ENCODE peak calls at places on chromosomes 2 and 18, in four cellular contexts. F, R, S and K are unnamed samples.

GRCh38 chr2:237085261-237086221 is at the start of gene COPS8:
- DNase-seq in F (peak), R (peak), S (peak), K (peak)

GRCh38 chr18:26746284-26747130 is 119.0 kb downstream of the AQP4 start:
- DNase-seq in F (no peak), R (peak), S (peak), K (no peak)

GRCh38 chr2:11720752-11721151 is 25.7 kb upstream of the LPIN1 start:
- DNase-seq in F (no peak), R (peak), S (no peak), K (no peak)

GRCh38 chr2:43041661-43042360 is 184.6 kb downstream of the ZFP36L2 start:
- DNase-seq in F (peak), R (peak), S (peak), K (peak)

GRCh38 chr2:64768426-64769033 is 114.8 kb upstream of the SERTAD2 start:
- DNase-seq in F (no peak), R (peak), S (no peak), K (no peak)

GRCh38 chr2:108449410-108450200 is 599 bp downstream of the GCC2 start:
- DNase-seq in F (no peak), R (peak), S (peak), K (no peak)

GRCh38 chr2:224155896-224156295 is 116.8 kb upstream of the SERPINE2 start:
- DNase-seq in F (no peak), R (peak), S (peak), K (no peak)

GRCh38 chr18:49094979-49095632 is 144.3 kb upstream of the SMAD7 start:
- DNase-seq in F (no peak), R (peak), S (peak), K (no peak)

DNA sequence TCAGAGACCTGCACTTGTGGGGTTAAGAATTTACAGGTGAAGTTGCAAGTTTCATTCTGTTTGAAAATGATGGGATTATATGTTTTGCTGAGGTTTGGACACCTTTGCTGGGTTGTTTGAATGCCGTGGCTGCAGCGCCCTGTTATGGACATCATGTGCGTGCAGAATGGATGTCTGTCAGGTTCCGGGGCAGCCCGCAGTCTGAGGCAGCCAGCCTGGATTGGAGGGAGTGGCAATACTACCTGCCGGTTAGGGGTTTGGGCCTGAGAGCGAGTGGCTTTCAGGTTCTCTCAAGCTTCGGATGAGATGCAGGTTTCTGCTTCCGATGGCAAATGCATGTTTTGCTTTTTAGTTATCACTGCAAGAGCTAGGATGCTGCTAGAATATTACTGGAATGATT is 1.1 kb downstream of the CASP8 start:
- DNase-seq in F (no peak), R (no peak), S (no peak), K (no peak)
- H3K4me3 ChIP-seq in F (no peak), R (no peak), S (peak), K (no peak)

DNA sequence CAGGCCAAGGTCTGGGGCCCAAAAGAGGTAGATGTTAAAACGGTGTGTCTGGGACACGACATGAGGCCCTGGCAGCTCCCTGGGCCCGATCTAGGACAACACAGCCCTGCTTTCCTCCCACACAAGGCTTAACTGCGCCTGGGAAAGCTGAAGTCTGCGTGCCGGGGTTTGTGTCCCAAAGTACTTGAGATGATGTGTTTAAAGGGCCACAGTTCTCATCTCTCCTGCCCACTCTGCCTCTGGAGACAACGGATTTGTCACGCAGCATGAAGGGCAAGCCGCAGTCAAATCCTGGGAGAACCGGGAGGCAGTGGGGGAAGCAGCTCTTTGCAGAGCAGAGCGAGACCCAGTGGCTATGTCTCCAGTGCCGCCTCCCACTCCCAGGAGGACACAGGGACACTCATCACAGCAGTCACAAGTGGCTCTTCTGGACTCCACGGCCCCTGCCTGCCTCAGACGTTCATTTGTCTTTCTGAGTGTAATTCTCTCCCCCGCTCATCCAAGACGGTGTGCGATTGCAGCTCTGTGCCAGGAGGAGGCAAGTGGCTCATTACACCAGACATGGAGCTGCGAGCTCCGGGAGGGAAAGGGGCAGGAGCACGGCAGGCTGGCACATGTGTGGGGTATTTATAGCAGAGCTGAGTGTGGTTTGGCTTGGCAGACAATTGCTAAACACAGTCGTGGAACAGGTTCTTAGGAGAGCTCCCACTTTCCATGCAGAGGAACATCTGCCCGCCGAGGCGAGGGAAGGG is 57.7 kb upstream of the SEMA4C start:
- DNase-seq in F (no peak), R (peak), S (no peak), K (peak)
- H3K4me3 ChIP-seq in F (peak), R (peak), S (no peak), K (peak)

GRCh38 chr2:201891676-201892075 is 85.3 kb downstream of the CDK15 start:
- DNase-seq in F (no peak), R (no peak), S (no peak), K (no peak)

GRCh38 chr2:201890447-201890846 is 84.1 kb downstream of the CDK15 start:
- DNase-seq in F (no peak), R (peak), S (no peak), K (no peak)

GRCh38 chr2:201886504-201886903 is 80.2 kb downstream of the CDK15 start:
- DNase-seq in F (no peak), R (peak), S (no peak), K (no peak)

GRCh38 chr2:201887851-201888451 is 81.6 kb downstream of the CDK15 start:
- DNase-seq in F (no peak), R (no peak), S (no peak), K (no peak)

DNA sequence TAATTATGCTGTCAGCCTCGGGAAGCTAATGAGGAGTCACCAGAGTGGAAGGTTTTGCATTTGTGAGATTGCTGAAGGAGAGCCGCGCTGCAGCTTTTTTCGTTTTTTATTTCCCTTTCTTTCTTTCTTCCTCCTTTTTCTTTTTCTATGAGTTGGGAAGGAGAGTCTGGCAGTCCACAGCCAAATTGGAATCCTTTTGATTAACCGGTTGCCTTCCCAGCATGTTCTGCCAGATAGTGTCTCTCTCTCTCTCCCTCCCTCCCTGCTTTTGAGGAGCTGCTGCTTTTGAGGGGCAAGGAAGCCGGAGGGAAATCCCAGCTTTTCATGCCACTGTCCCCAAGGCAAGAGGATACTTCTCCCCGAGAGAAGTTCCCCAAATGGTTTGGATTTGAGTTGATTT is 82.1 kb downstream of the CDK15 start:
- DNase-seq in F (no peak), R (no peak), S (no peak), K (no peak)
- H3K4me3 ChIP-seq in F (no peak), R (no peak), S (peak), K (peak)

GRCh38 chr18:76460482-76460881 is 34.6 kb downstream of the ZNF516 start:
- DNase-seq in F (no peak), R (no peak), S (peak), K (no peak)
- H3K4me3 ChIP-seq in F (no peak), R (no peak), S (peak), K (no peak)

GRCh38 chr2:174916270-174916930 is 88.8 kb downstream of the CHN1 start:
- DNase-seq in F (no peak), R (no peak), S (no peak), K (no peak)

GRCh38 chr2:174914894-174915760 is 90.1 kb downstream of the CHN1 start:
- DNase-seq in F (peak), R (no peak), S (peak), K (no peak)

GRCh38 chr2:174924061-174924693 is 81.0 kb downstream of the CHN1 start:
- DNase-seq in F (no peak), R (no peak), S (no peak), K (no peak)

GRCh38 chr2:174919886-174920595 is 85.1 kb downstream of the CHN1 start:
- DNase-seq in F (no peak), R (no peak), S (no peak), K (no peak)

DNA sequence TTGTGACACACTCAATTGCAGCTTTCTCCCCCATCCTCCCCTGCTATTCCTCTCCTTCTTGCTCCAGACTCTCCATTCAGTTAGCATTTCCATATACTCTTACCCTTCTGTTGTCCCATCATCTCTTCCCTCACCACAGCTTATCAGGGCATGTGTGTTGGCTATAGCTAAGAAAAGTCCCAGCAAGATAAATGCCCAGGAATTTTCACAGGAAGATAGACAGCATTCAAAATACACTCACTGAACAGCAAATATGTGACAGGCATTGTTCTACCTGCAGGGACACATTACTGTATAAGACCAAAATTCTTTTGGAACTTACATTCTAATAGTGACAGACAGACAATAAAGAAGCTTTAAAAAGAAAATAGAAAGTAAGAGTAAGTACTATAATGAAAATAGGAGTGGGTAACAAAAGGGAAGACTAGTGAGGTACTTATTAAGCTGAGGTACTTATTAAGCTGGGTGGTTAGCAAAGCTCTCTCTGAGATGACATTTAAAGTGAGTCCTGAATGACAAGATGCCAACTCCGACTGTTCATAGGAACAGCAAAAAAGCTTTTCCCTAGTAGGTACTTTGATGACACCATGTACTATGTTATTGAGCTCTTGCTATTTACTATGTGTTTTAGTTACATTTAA is 86.2 kb downstream of the CHN1 start:
- DNase-seq in F (no peak), R (no peak), S (no peak), K (no peak)
- H3K4me3 ChIP-seq in F (no peak), R (no peak), S (no peak), K (no peak)

DNA sequence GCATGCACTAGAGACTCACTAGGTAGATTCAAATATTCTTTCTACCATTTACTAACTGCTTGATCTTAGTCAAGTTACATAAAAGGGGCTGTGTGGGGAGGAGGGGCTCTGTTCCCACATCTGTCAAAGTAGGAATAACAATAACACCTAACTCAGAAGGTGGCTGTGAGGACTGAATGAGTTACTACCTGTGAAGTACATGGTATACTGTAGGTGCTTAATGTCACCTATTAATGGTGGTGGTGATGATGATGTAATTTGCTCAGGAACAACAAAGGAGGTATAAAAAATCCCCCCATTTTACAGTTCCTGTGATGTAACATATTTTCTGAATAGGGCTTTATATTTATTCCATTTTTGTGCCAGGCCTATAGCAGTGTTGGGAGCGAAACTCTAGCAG is 40.7 kb downstream of the STAT1 start:
- DNase-seq in F (no peak), R (no peak), S (no peak), K (no peak)
- H3K4me3 ChIP-seq in F (no peak), R (no peak), S (no peak), K (no peak)

GRCh38 chr2:8170552-8170951 is 511.3 kb upstream of the ID2 start:
- DNase-seq in F (no peak), R (no peak), S (no peak), K (no peak)

GRCh38 chr2:8169443-8169842 is 512.4 kb upstream of the ID2 start:
- DNase-seq in F (no peak), R (peak), S (peak), K (no peak)

GRCh38 chr2:8171608-8172007 is 510.2 kb upstream of the ID2 start:
- DNase-seq in F (no peak), R (no peak), S (peak), K (peak)

GRCh38 chr2:8172661-8173060 is 509.2 kb upstream of the ID2 start:
- DNase-seq in F (no peak), R (no peak), S (no peak), K (no peak)

GRCh38 chr2:8170954-8171353 is 510.9 kb upstream of the ID2 start:
- DNase-seq in F (no peak), R (no peak), S (no peak), K (no peak)
- H3K4me3 ChIP-seq in F (no peak), R (no peak), S (no peak), K (no peak)

GRCh38 chr2:60424233-60424632 is 129.2 kb downstream of the BCL11A start:
- DNase-seq in F (no peak), R (no peak), S (no peak), K (no peak)

GRCh38 chr2:60426908-60427307 is 126.5 kb downstream of the BCL11A start:
- DNase-seq in F (no peak), R (no peak), S (no peak), K (no peak)

GRCh38 chr2:60426341-60426740 is 127.1 kb downstream of the BCL11A start:
- DNase-seq in F (no peak), R (no peak), S (no peak), K (no peak)

DNA sequence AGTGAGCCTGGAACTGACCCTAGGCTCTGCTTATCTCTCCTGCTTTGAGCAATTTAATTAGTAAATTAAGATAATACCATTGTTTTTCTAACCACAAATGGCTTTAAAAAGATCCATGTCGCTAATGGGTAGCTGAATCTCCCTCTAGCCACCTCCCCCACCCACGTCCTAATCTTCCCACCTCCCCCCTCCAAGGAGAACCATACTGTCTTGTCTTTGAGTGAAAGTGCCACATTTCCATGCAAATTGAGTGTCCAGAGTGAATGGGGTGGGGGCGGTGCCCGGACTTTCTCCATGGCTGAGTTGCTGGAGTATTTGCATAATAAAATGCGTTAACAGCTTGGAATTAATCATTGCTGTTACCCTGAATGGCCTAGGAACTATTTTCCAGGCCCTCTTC is 130.4 kb downstream of the BCL11A start:
- DNase-seq in F (no peak), R (no peak), S (no peak), K (no peak)
- H3K4me3 ChIP-seq in F (no peak), R (no peak), S (no peak), K (no peak)

GRCh38 chr2:22694856-22695255 is 690.1 kb upstream of the KLHL29 start:
- DNase-seq in F (no peak), R (no peak), S (no peak), K (no peak)
- H3K4me3 ChIP-seq in F (no peak), R (no peak), S (no peak), K (no peak)